ENCODE peak calls at places on chromosomes 6 and 20, in five cellular contexts. A is activated effector memory CD4-positive, alpha-beta T cell treated with anti-CD3 and anti-CD28 coated beads, Interleukin-2, amount 50 U/mL, for 16 hours; W is NCI-H2081 treated with DMSO at 0.1 percent for 48 hours; E is uterus; Q is Caki2. X is an unnamed sample.

GRCh38 chr6:1479095-1479494 is 89.7 kb downstream of the FOXF2 start:
- DNase-seq in A (no peak), W (no peak), Q (no peak), E (no peak), X (no peak)

GRCh38 chr6:145260491-145260890 is 474.8 kb downstream of the EPM2A start:
- DNase-seq in A (no peak), Q (no peak), W (no peak), E (no peak), X (no peak)

GRCh38 chr6:13327691-13328075 is 654 bp downstream of the TBC1D7 start:
- DNase-seq in A (no peak), Q (no peak), E (no peak), W (no peak), X (no peak)

GRCh38 chr6:5078121-5078695 is 6.9 kb upstream of the PPP1R3G start:
- DNase-seq in E (no peak), Q (no peak), A (no peak), W (no peak), X (no peak)

GRCh38 chr6:39824030-39824926 is 32.1 kb downstream of the DAAM2 start:
- DNase-seq in A (no peak), E (no peak), W (no peak), Q (no peak), X (no peak)

GRCh38 chr6:137171824-137172733 is 1.4 kb downstream of the IL22RA2 start:
- DNase-seq in A (no peak), W (no peak), Q (peak), E (no peak), X (no peak)

GRCh38 chr20:46283426-46283825 is 24.9 kb downstream of the CDH22 start:
- DNase-seq in W (no peak), E (no peak), A (no peak), Q (peak), X (no peak)

GRCh38 chr20:61055642-61056041 is 196.4 kb upstream of the CDH4 start:
- DNase-seq in A (no peak), W (no peak), E (no peak), Q (no peak), X (no peak)

GRCh38 chr20:59680852-59681251 is 76.5 kb downstream of the PHACTR3 start:
- DNase-seq in W (no peak), Q (no peak), A (no peak), E (no peak), X (no peak)

GRCh38 chr6:137229075-137229759 is 10.0 kb upstream of the IFNGR1 start:
- DNase-seq in A (no peak), W (no peak), Q (no peak), E (no peak), X (no peak)

GRCh38 chr20:16115891-16116577 is 457.2 kb downstream of the KIF16B start:
- DNase-seq in A (no peak), W (no peak), E (no peak), Q (no peak), X (no peak)

GRCh38 chr20:46308258-46309157 is at the start of gene CDH22:
- DNase-seq in A (peak), Q (peak), W (no peak), E (no peak), X (no peak)

GRCh38 chr6:53306819-53307347 is 41.9 kb downstream of the ELOVL5 start:
- DNase-seq in W (no peak), E (no peak), A (no peak), Q (peak), X (no peak)

X was measured in amniotic stem cell.